ENCODE peak calls at places on chromosome 4, in ten cellular contexts. E, F, W, X, Q, V, Y, B, T and K are unnamed samples. For H3K4me1, the result is how much of the 10 kb centered on the place peaks cover.

GRCh38 chr4:8575457-8575856 is 4.7 kb upstream of the GPR78 start:
- DNase-seq in E (no peak), F (no peak), W (no peak), X (no peak), Q (peak), V (no peak), Y (no peak), B (no peak), T (no peak), K (no peak)

GRCh38 chr4:124952601-124953000 is 240.1 kb upstream of the ANKRD50 start:
- DNase-seq in E (no peak), F (no peak), W (no peak), X (no peak), Q (no peak), V (no peak), Y (no peak), B (no peak), T (no peak), K (no peak)

GRCh38 chr4:6492027-6492590 is 19.7 kb upstream of the PPP2R2C start:
- DNase-seq in E (no peak), F (no peak), W (no peak), X (no peak), Q (peak), V (no peak), Y (no peak), B (no peak), T (no peak), K (no peak)

GRCh38 chr4:175290401-175290800 is 372.2 kb downstream of the ADAM29 start:
- DNase-seq in E (no peak), F (no peak), W (peak), X (no peak), Q (no peak), V (no peak), Y (no peak), B (no peak), T (no peak), K (no peak)

GRCh38 chr4:25786497-25787065 is 76.2 kb downstream of the SEL1L3 start:
- DNase-seq in E (no peak), F (no peak), W (no peak), X (no peak), Q (no peak), V (no peak), Y (no peak), B (no peak), T (no peak), K (no peak)

GRCh38 chr4:43853565-43854345 is 594.9 kb downstream of the KCTD8 start:
- DNase-seq in E (no peak), F (no peak), W (no peak), X (no peak), Q (no peak), V (no peak), Y (no peak), B (no peak), T (no peak), K (no peak)

GRCh38 chr4:2935762-2936743 is 27.2 kb downstream of the NOP14 start:
- DNase-seq in E (no peak), F (peak), W (peak), X (peak), Q (peak), V (peak), Y (no peak), B (peak), T (peak), K (peak)

GRCh38 chr4:34309356-34309900 is 1934.9 kb downstream of the ARAP2 start:
- DNase-seq in E (no peak), F (no peak), W (no peak), X (no peak), Q (no peak), V (peak), Y (no peak), B (no peak), T (peak), K (no peak)

GRCh38 chr4:170868191-170868590 is 778.4 kb upstream of the AADAT start:
- DNase-seq in E (no peak), F (no peak), W (peak), X (no peak), Q (no peak), V (no peak), Y (no peak), B (no peak), T (no peak), K (no peak)

GRCh38 chr4:153420361-153420760 is 45.8 kb upstream of the TMEM131L start:
- DNase-seq in E (no peak), F (no peak), W (no peak), X (no peak), Q (no peak), V (no peak), Y (no peak), B (no peak), T (peak), K (no peak)
- H3K4me1 ChIP-seq in E (under half), F (under half), W (under half), X (under half), Q (under half), V (under half), Y (under half), B (under half), T (under half), K (under half)

GRCh38 chr4:143514432-143514831 is 930 bp downstream of the SMARCA5 start:
- DNase-seq in E (peak), F (no peak), W (peak), X (peak), Q (peak), V (peak), Y (peak), B (peak), T (peak), K (peak)
- H3K4me1 ChIP-seq in E (under half), F (under half), W (under half), X (half or more), Q (half or more), V (under half), Y (under half), B (half or more), T (under half), K (under half)

DNA sequence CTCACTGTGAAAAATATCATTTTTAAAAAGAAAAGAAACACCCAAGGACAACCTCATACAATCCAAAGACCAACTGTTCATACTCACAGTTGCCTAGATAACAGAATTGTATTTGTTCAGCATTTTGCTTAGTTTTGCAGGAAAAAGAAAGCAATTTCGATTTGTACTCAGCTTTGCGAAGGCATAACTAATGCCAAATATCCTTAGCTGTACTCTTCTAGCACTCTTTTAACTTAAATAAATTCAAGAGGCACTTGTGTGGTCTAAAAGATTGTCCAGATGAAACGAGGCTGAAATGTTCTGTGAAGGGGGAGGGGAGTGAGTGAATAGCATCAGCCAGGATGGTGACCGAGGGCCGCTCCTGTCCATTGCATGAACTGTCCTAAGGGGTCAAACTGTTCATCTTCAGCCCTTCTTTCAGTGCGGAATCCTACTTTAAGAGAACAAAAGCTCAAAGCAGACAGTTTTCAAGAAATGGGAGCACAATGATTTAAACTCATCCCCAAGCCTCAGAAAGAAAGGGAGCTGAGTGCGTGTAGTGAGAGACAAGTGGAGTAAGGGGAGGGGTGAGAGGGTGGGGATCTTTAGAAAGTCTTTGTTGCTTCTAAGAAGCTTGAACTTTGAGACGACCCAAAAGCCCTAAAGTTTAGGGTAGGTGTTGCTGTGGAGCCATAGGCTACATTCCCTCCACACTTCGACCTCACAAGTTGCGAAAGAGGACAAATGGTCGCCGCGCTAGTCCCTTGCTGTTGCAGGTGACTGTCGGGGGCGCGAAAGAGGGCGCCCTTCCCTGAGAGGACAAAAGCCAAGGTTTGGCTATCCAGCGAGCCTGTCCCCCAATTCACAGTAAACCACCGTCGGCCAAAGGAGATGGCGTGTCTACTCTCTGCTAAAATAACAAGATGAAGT is 4.0 kb upstream of the NEUROG2 start:
- DNase-seq in E (no peak), F (no peak), W (no peak), X (no peak), Q (no peak), V (no peak), Y (no peak), B (no peak), T (no peak), K (no peak)
- H3K4me1 ChIP-seq in E (under half), F (under half), W (under half), X (under half), Q (half or more), V (under half), Y (half or more), B (half or more), T (under half), K (half or more)

GRCh38 chr4:113636438-113636818 is 125.1 kb downstream of the CAMK2D start:
- DNase-seq in E (peak), F (no peak), W (peak), X (no peak), Q (no peak), V (no peak), Y (no peak), B (no peak), T (no peak), K (peak)
- H3K4me1 ChIP-seq in E (under half), F (half or more), W (under half), X (half or more), Q (half or more), V (under half), Y (half or more), B (half or more), T (under half), K (under half)

DNA sequence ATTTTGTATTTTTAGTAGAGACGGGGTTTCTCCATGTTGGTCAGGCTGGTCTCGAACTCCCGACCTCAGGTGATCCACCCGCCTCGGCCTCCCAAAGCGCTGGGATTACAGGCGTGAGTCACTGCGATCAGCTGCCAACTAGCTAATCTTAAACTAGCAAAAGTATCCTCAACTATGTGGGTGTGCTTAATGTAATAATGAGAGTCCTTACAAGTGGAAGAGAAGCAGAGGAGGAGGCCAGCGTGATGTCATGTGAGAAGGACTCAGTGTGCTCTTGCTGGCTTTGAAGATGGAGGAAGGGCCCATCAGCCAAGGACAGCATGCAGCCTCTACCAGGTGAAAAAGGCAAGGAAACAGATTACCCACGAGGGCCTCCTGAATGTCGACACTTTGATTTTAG is 19.6 kb downstream of the SCD5 start:
- DNase-seq in E (no peak), F (no peak), W (no peak), X (no peak), Q (no peak), V (no peak), Y (no peak), B (no peak), T (peak), K (no peak)
- H3K4me1 ChIP-seq in E (under half), F (under half), W (under half), X (under half), Q (under half), V (under half), Y (half or more), B (under half), T (under half), K (under half)

GRCh38 chr4:39626261-39626660 is 12.4 kb downstream of the SMIM14 start:
- DNase-seq in E (no peak), F (no peak), W (no peak), X (no peak), Q (no peak), V (no peak), Y (no peak), B (no peak), T (no peak), K (no peak)

GRCh38 chr4:39631700-39632079 is 7.0 kb downstream of the SMIM14 start:
- DNase-seq in E (no peak), F (no peak), W (no peak), X (no peak), Q (no peak), V (no peak), Y (no peak), B (no peak), T (no peak), K (no peak)

GRCh38 chr4:39621582-39621981 is 17.1 kb downstream of the SMIM14 start:
- DNase-seq in E (no peak), F (peak), W (peak), X (peak), Q (no peak), V (peak), Y (no peak), B (no peak), T (peak), K (no peak)

GRCh38 chr4:39627413-39627812 is 11.3 kb downstream of the SMIM14 start:
- DNase-seq in E (no peak), F (no peak), W (no peak), X (no peak), Q (no peak), V (no peak), Y (no peak), B (no peak), T (no peak), K (no peak)

GRCh38 chr4:39626913-39627312 is 11.8 kb downstream of the SMIM14 start:
- DNase-seq in E (no peak), F (no peak), W (no peak), X (no peak), Q (no peak), V (no peak), Y (no peak), B (no peak), T (no peak), K (no peak)
- H3K4me1 ChIP-seq in E (under half), F (under half), W (under half), X (under half), Q (half or more), V (under half), Y (under half), B (under half), T (under half), K (under half)

GRCh38 chr4:74108457-74109115 is 9.6 kb upstream of the CXCL2 start:
- DNase-seq in E (no peak), F (no peak), W (no peak), X (no peak), Q (no peak), V (no peak), Y (no peak), B (no peak), T (no peak), K (no peak)
- H3K4me1 ChIP-seq in E (under half), F (half or more), W (half or more), X (half or more), Q (under half), V (half or more), Y (under half), B (half or more), T (under half), K (under half)